ENCODE peak calls at places on chromosomes 3 and 15, in nine cellular contexts. I is fibroblast of pulmonary artery, B is BE2C, U is brain microvascular endothelial cell, R is fibroblast of lung, O is retinal pigment epithelial cell, S is prostate gland, X is kidney epithelial cell, E is thoracic aorta. J is an unnamed sample.
A peak's percentile ranks its signal among the peaks of the same experiment; 100 is the strongest.

GRCh38 chr3:119794971-119795612 is 13.2 kb downstream of the NR1I2 start:
- DNase-seq in O (no peak), B (peak; percentile 20), S (no peak), X (no peak), I (peak; percentile 13), R (peak; percentile 21), U (peak; percentile 11), E (no peak), J (no peak)

GRCh38 chr15:50134524-50135024 is 15.5 kb upstream of the ATP8B4 start:
- DNase-seq in I (peak; percentile 70), U (peak; percentile 67), S (no peak), X (peak; percentile 75), R (peak; percentile 93), E (no peak), O (peak; percentile 13), B (no peak), J (no peak)

GRCh38 chr3:120931593-120931992 is 23.6 kb downstream of the STXBP5L start:
- DNase-seq in I (no peak), S (no peak), O (no peak), B (no peak), R (no peak), E (no peak), U (no peak), X (no peak), J (no peak)

GRCh38 chr3:111582114-111582461 is 13.1 kb downstream of the ZBED2 start:
- DNase-seq in R (peak; percentile 34), S (no peak), U (peak; percentile 88), I (peak; percentile 73), O (peak; percentile 86), E (no peak), X (peak; percentile 87), B (no peak), J (no peak)

GRCh38 chr3:189985938-189986337 is 134.8 kb downstream of the P3H2 start:
- DNase-seq in B (no peak), I (no peak), E (no peak), S (no peak), R (no peak), X (no peak), U (peak; percentile 21), O (no peak), J (no peak)

GRCh38 chr3:177832862-177833261 is 635.6 kb upstream of the TBL1XR1 start:
- DNase-seq in O (no peak), I (peak; percentile 30), X (no peak), R (no peak), E (no peak), U (no peak), S (no peak), B (no peak), J (no peak)

GRCh38 chr15:51917493-51917892 is 54.1 kb downstream of the LEO1 start:
- DNase-seq in U (no peak), E (no peak), R (peak; percentile 42), I (peak; percentile 46), X (peak; percentile 2), B (peak; percentile 35), O (no peak), S (no peak), J (no peak)

GRCh38 chr3:121707531-121708273 is 41.8 kb downstream of the GOLGB1 start:
- DNase-seq in E (no peak), B (no peak), X (no peak), U (no peak), R (peak; percentile 8), I (no peak), S (no peak), O (no peak), J (peak; percentile 77)

GRCh38 chr3:117589454-117589853 is 879.9 kb downstream of the TUSC7 start:
- DNase-seq in S (no peak), B (no peak), R (no peak), U (no peak), I (no peak), X (no peak), O (no peak), E (no peak), J (no peak)

GRCh38 chr15:40844543-40844981 is 714 bp downstream of the SPINT1 start:
- DNase-seq in X (no peak), O (no peak), B (no peak), R (no peak), U (no peak), E (no peak), S (no peak), I (no peak), J (no peak)

GRCh38 chr15:38620108-38620507 is 55.5 kb upstream of the RASGRP1 start:
- DNase-seq in X (no peak), S (no peak), E (no peak), O (no peak), R (no peak), U (no peak), I (no peak), B (no peak), J (no peak)

GRCh38 chr3:23656821-23657220 is 148.9 kb upstream of the UBE2E1 start:
- DNase-seq in O (no peak), S (no peak), B (no peak), U (no peak), E (no peak), I (no peak), R (no peak), X (no peak), J (no peak)

GRCh38 chr3:23656199-23656598 is 149.6 kb upstream of the UBE2E1 start:
- DNase-seq in U (no peak), E (no peak), I (no peak), S (no peak), X (no peak), B (no peak), R (no peak), O (no peak), J (no peak)

GRCh38 chr3:23653647-23654525 is 151.9 kb upstream of the UBE2E1 start:
- DNase-seq in I (no peak), E (no peak), B (no peak), R (no peak), U (no peak), O (no peak), X (no peak), S (no peak), J (no peak)

GRCh38 chr3:23655749-23656148 is 150.0 kb upstream of the UBE2E1 start:
- DNase-seq in X (no peak), I (no peak), S (no peak), B (no peak), O (no peak), U (no peak), R (no peak), E (no peak), J (no peak)

GRCh38 chr3:23654571-23654970 is 151.2 kb upstream of the UBE2E1 start:
- DNase-seq in O (no peak), B (no peak), I (no peak), E (no peak), R (no peak), U (no peak), X (no peak), S (no peak), J (no peak)
- H3K4me3 ChIP-seq in O (no peak overlapping the region), B (no peak overlapping the region), I (no peak overlapping the region), E (no peak overlapping the region), R (no peak overlapping the region), U (no peak overlapping the region), X (no peak overlapping the region), S (no peak overlapping the region), J (no peak overlapping the region)

GRCh38 chr3:5309181-5309580 is 121.7 kb downstream of the EDEM1 start:
- DNase-seq in S (no peak), R (no peak), U (no peak), I (no peak), E (no peak), B (no peak), O (no peak), X (no peak), J (no peak)

GRCh38 chr3:5314897-5315296 is 127.4 kb downstream of the EDEM1 start:
- DNase-seq in O (no peak), S (no peak), X (no peak), U (no peak), E (no peak), B (no peak), R (no peak), I (no peak), J (no peak)

GRCh38 chr3:5312278-5312677 is 124.8 kb downstream of the EDEM1 start:
- DNase-seq in U (no peak), I (no peak), X (no peak), B (no peak), R (no peak), E (no peak), S (no peak), O (no peak), J (no peak)

GRCh38 chr3:5309602-5310001 is 122.1 kb downstream of the EDEM1 start:
- DNase-seq in X (no peak), U (no peak), S (no peak), E (no peak), O (no peak), B (no peak), I (no peak), R (no peak), J (no peak)

GRCh38 chr3:5310509-5310908 is 123.0 kb downstream of the EDEM1 start:
- DNase-seq in B (no peak), U (no peak), O (no peak), X (no peak), E (no peak), S (no peak), I (no peak), R (no peak), J (no peak)
- TF ChIP-seq CTCF in B (no peak), U (no peak), O (no peak), X (no peak), E (no peak), S (no peak), I (no peak), R (no peak), J (no peak)

GRCh38 chr3:49422379-49423248 is at the start of gene AMT:
- DNase-seq in U (no peak), X (no peak), E (no peak), R (no peak), S (no peak), B (no peak), I (no peak), O (no peak), J (no peak)
- H3K4me3 ChIP-seq in U (peak within 1 kb of the TSS; percentile 17), X (peak within 1 kb of the TSS; percentile 1), E (peak within 1 kb of the TSS; percentile 63), R (no peak within 1 kb of the TSS), S (peak within 1 kb of the TSS; percentile 25), B (no peak within 1 kb of the TSS), I (no peak within 1 kb of the TSS), O (peak within 1 kb of the TSS; percentile 56), J (no peak within 1 kb of the TSS)

GRCh38 chr3:103410231-103410630 is 975.4 kb downstream of the ZPLD1 start:
- DNase-seq in S (no peak), R (no peak), B (peak; percentile 10), E (no peak), X (no peak), O (no peak), I (no peak), U (no peak), J (no peak)
- TF ChIP-seq CTCF in S (no peak), R (no peak), B (peak; percentile 31), E (no peak), X (no peak), O (peak; percentile 4), I (no peak), U (peak; percentile 21), J (no peak)